ENCODE peak calls at places on chromosomes 7 and 10, in nine cellular contexts. One of them, this sample, is unnamed.
A peak's percentile ranks its signal among the peaks of the same experiment; 100 is the strongest.

GRCh38 chr7:36153571-36154097 is 580 bp downstream of the EEPD1 start:
- DNase-seq in mesothelial cell of epicardium: no peak
- DNase-seq in heart right ventricle: no peak
- DNase-seq in AG10803: no peak
- DNase-seq in lower leg skin: peak; percentile 90
- DNase-seq in fibroblast of lung: no peak
- DNase-seq in brain microvascular endothelial cell: no peak
- DNase-seq in neural progenitor cell: no peak
- DNase-seq in GM06990: no peak
- DNase-seq in this sample: no peak

GRCh38 chr7:129845972-129846327 is 106.8 kb downstream of the UBE2H start:
- DNase-seq in mesothelial cell of epicardium: no peak
- DNase-seq in heart right ventricle: no peak
- DNase-seq in AG10803: peak; percentile 78
- DNase-seq in lower leg skin: peak; percentile 28
- DNase-seq in fibroblast of lung: peak; percentile 94
- DNase-seq in brain microvascular endothelial cell: peak; percentile 53
- DNase-seq in neural progenitor cell: no peak
- DNase-seq in GM06990: no peak
- DNase-seq in this sample: no peak

GRCh38 chr7:33186187-33186586 is 56.8 kb downstream of the BBS9 start:
- DNase-seq in mesothelial cell of epicardium: no peak
- DNase-seq in heart right ventricle: no peak
- DNase-seq in AG10803: peak; percentile 45
- DNase-seq in lower leg skin: no peak
- DNase-seq in fibroblast of lung: peak; percentile 82
- DNase-seq in brain microvascular endothelial cell: peak; percentile 70
- DNase-seq in neural progenitor cell: peak; percentile 16
- DNase-seq in GM06990: no peak
- DNase-seq in this sample: no peak

GRCh38 chr10:85641479-85641967 is 725.1 kb downstream of the GRID1 start:
- DNase-seq in mesothelial cell of epicardium: no peak
- DNase-seq in heart right ventricle: no peak
- DNase-seq in AG10803: peak; percentile 35
- DNase-seq in lower leg skin: no peak
- DNase-seq in fibroblast of lung: peak; percentile 63
- DNase-seq in brain microvascular endothelial cell: peak; percentile 33
- DNase-seq in neural progenitor cell: no peak
- DNase-seq in GM06990: no peak
- DNase-seq in this sample: no peak

GRCh38 chr10:122503886-122504285 is 42.5 kb downstream of the HTRA1 start:
- DNase-seq in mesothelial cell of epicardium: no peak
- DNase-seq in heart right ventricle: no peak
- DNase-seq in AG10803: no peak
- DNase-seq in lower leg skin: no peak
- DNase-seq in fibroblast of lung: no peak
- DNase-seq in brain microvascular endothelial cell: no peak
- DNase-seq in neural progenitor cell: no peak
- DNase-seq in GM06990: no peak
- DNase-seq in this sample: no peak

GRCh38 chr10:26706936-26707335 is 9.4 kb downstream of the PDSS1 start:
- DNase-seq in mesothelial cell of epicardium: no peak
- DNase-seq in heart right ventricle: no peak
- DNase-seq in AG10803: no peak
- DNase-seq in lower leg skin: no peak
- DNase-seq in fibroblast of lung: no peak
- DNase-seq in brain microvascular endothelial cell: no peak
- DNase-seq in neural progenitor cell: no peak
- DNase-seq in GM06990: no peak
- DNase-seq in this sample: no peak

GRCh38 chr10:110481948-110482347 is 15.8 kb upstream of the DUSP5 start:
- DNase-seq in mesothelial cell of epicardium: no peak
- DNase-seq in heart right ventricle: no peak
- DNase-seq in AG10803: peak; percentile 51
- DNase-seq in lower leg skin: no peak
- DNase-seq in fibroblast of lung: peak; percentile 40
- DNase-seq in brain microvascular endothelial cell: no peak
- DNase-seq in neural progenitor cell: no peak
- DNase-seq in GM06990: no peak
- DNase-seq in this sample: no peak

GRCh38 chr10:117163061-117163953 is 25.2 kb upstream of the VAX1 start:
- DNase-seq in mesothelial cell of epicardium: no peak
- DNase-seq in heart right ventricle: no peak
- DNase-seq in AG10803: no peak
- DNase-seq in lower leg skin: no peak
- DNase-seq in fibroblast of lung: no peak
- DNase-seq in brain microvascular endothelial cell: no peak
- DNase-seq in neural progenitor cell: peak; percentile 89
- DNase-seq in GM06990: no peak
- DNase-seq in this sample: peak; percentile 20

GRCh38 chr10:84114088-84114667 is 25.1 kb upstream of the GHITM start:
- DNase-seq in mesothelial cell of epicardium: no peak
- DNase-seq in heart right ventricle: no peak
- DNase-seq in AG10803: no peak
- DNase-seq in lower leg skin: no peak
- DNase-seq in fibroblast of lung: no peak
- DNase-seq in brain microvascular endothelial cell: no peak
- DNase-seq in neural progenitor cell: peak; percentile 28
- DNase-seq in GM06990: no peak
- DNase-seq in this sample: no peak

GRCh38 chr10:32033171-32033570 is 23.1 kb downstream of the KIF5B start:
- DNase-seq in mesothelial cell of epicardium: no peak
- DNase-seq in heart right ventricle: no peak
- DNase-seq in AG10803: no peak
- DNase-seq in lower leg skin: no peak
- DNase-seq in fibroblast of lung: no peak
- DNase-seq in brain microvascular endothelial cell: no peak
- DNase-seq in neural progenitor cell: no peak
- DNase-seq in GM06990: no peak
- DNase-seq in this sample: no peak

GRCh38 chr10:43200538-43201390 is 62.5 kb downstream of the CSGALNACT2 start:
- DNase-seq in mesothelial cell of epicardium: peak; percentile 34
- DNase-seq in heart right ventricle: no peak
- DNase-seq in AG10803: no peak
- DNase-seq in lower leg skin: peak; percentile 77
- DNase-seq in fibroblast of lung: no peak
- DNase-seq in brain microvascular endothelial cell: no peak
- DNase-seq in neural progenitor cell: no peak
- DNase-seq in GM06990: no peak
- DNase-seq in this sample: no peak

DNA sequence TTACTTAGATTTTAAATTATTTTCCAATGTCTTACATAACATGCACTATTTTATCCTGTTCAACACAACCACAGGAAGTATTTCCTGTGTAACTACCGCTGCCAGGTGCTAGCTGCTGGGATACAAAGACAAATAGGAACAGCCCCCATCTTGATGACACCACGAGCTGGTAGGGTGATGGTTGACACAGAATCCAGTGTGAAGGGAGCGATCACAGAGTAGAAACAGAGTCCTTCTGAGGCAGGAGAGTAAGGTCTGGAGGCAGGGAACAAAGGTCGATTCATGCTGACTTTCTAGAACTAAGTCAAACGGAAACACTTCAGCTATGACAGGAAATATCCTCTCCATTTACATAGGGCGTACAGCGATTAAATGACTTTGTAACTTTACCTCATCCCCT is 232.3 kb downstream of the ADAM12 start:
- DNase-seq in mesothelial cell of epicardium: no peak
- DNase-seq in heart right ventricle: no peak
- DNase-seq in AG10803: no peak
- DNase-seq in lower leg skin: no peak
- DNase-seq in fibroblast of lung: no peak
- DNase-seq in brain microvascular endothelial cell: no peak
- DNase-seq in neural progenitor cell: no peak
- DNase-seq in GM06990: no peak
- DNase-seq in this sample: no peak
- TF ChIP-seq CTCF in mesothelial cell of epicardium: no peak
- TF ChIP-seq CTCF in heart right ventricle: no peak
- TF ChIP-seq CTCF in AG10803: no peak
- TF ChIP-seq CTCF in lower leg skin: no peak
- TF ChIP-seq CTCF in fibroblast of lung: no peak
- TF ChIP-seq CTCF in brain microvascular endothelial cell: no peak
- TF ChIP-seq CTCF in neural progenitor cell: no peak
- TF ChIP-seq CTCF in GM06990: no peak
- TF ChIP-seq CTCF in this sample: no peak

GRCh38 chr10:95391570-95392249 is 100.9 kb upstream of the PDLIM1 start:
- DNase-seq in mesothelial cell of epicardium: peak; percentile 45
- DNase-seq in heart right ventricle: no peak
- DNase-seq in AG10803: peak; percentile 29
- DNase-seq in lower leg skin: no peak
- DNase-seq in fibroblast of lung: peak; percentile 54
- DNase-seq in brain microvascular endothelial cell: peak; percentile 50
- DNase-seq in neural progenitor cell: peak; percentile 74
- DNase-seq in GM06990: no peak
- DNase-seq in this sample: no peak

GRCh38 chr10:95388539-95388938 is 97.7 kb upstream of the PDLIM1 start:
- DNase-seq in mesothelial cell of epicardium: no peak
- DNase-seq in heart right ventricle: no peak
- DNase-seq in AG10803: no peak
- DNase-seq in lower leg skin: no peak
- DNase-seq in fibroblast of lung: peak; percentile 25
- DNase-seq in brain microvascular endothelial cell: no peak
- DNase-seq in neural progenitor cell: no peak
- DNase-seq in GM06990: no peak
- DNase-seq in this sample: no peak

GRCh38 chr10:95389176-95389575 is 98.4 kb upstream of the PDLIM1 start:
- DNase-seq in mesothelial cell of epicardium: no peak
- DNase-seq in heart right ventricle: no peak
- DNase-seq in AG10803: no peak
- DNase-seq in lower leg skin: no peak
- DNase-seq in fibroblast of lung: no peak
- DNase-seq in brain microvascular endothelial cell: no peak
- DNase-seq in neural progenitor cell: no peak
- DNase-seq in GM06990: no peak
- DNase-seq in this sample: no peak

GRCh38 chr10:95391164-95391563 is 100.4 kb upstream of the PDLIM1 start:
- DNase-seq in mesothelial cell of epicardium: no peak
- DNase-seq in heart right ventricle: no peak
- DNase-seq in AG10803: no peak
- DNase-seq in lower leg skin: no peak
- DNase-seq in fibroblast of lung: no peak
- DNase-seq in brain microvascular endothelial cell: no peak
- DNase-seq in neural progenitor cell: no peak
- DNase-seq in GM06990: no peak
- DNase-seq in this sample: no peak

DNA sequence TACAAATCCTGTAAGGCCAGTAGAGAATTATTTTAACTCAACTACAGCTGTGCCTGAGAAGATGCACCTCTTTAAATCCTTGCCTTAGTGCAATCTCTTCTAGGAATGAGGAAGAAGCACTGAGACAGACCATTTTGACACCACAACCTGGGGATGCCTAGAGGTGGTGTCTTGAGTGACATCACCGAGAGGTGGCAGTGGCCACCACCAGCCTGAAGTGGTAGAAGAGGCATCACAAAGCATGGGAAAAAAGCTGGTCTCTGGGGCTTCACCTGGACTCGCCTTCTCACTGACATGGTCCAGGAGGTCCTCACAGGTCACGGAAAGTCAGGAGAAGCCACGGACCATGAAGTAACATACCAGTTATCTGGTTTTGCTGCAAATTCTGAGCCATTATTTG is 99.2 kb upstream of the PDLIM1 start:
- DNase-seq in mesothelial cell of epicardium: no peak
- DNase-seq in heart right ventricle: no peak
- DNase-seq in AG10803: no peak
- DNase-seq in lower leg skin: no peak
- DNase-seq in fibroblast of lung: no peak
- DNase-seq in brain microvascular endothelial cell: no peak
- DNase-seq in neural progenitor cell: no peak
- DNase-seq in GM06990: no peak
- DNase-seq in this sample: no peak
- TF ChIP-seq CTCF in mesothelial cell of epicardium: no peak
- TF ChIP-seq CTCF in heart right ventricle: no peak
- TF ChIP-seq CTCF in AG10803: no peak
- TF ChIP-seq CTCF in lower leg skin: no peak
- TF ChIP-seq CTCF in fibroblast of lung: no peak
- TF ChIP-seq CTCF in brain microvascular endothelial cell: no peak
- TF ChIP-seq CTCF in neural progenitor cell: no peak
- TF ChIP-seq CTCF in GM06990: no peak
- TF ChIP-seq CTCF in this sample: no peak

GRCh38 chr10:100103581-100103980 is 21.9 kb upstream of the CPN1 start:
- DNase-seq in mesothelial cell of epicardium: no peak
- DNase-seq in heart right ventricle: no peak
- DNase-seq in AG10803: peak; percentile 24
- DNase-seq in lower leg skin: no peak
- DNase-seq in fibroblast of lung: peak; percentile 3
- DNase-seq in brain microvascular endothelial cell: peak; percentile 26
- DNase-seq in neural progenitor cell: no peak
- DNase-seq in GM06990: no peak
- DNase-seq in this sample: no peak

GRCh38 chr10:100101526-100102076 is 19.9 kb upstream of the CPN1 start:
- DNase-seq in mesothelial cell of epicardium: no peak
- DNase-seq in heart right ventricle: no peak
- DNase-seq in AG10803: peak; percentile 1
- DNase-seq in lower leg skin: no peak
- DNase-seq in fibroblast of lung: peak; percentile 4
- DNase-seq in brain microvascular endothelial cell: no peak
- DNase-seq in neural progenitor cell: no peak
- DNase-seq in GM06990: no peak
- DNase-seq in this sample: no peak

GRCh38 chr10:100104300-100104699 is 22.6 kb upstream of the CPN1 start:
- DNase-seq in mesothelial cell of epicardium: no peak
- DNase-seq in heart right ventricle: no peak
- DNase-seq in AG10803: no peak
- DNase-seq in lower leg skin: no peak
- DNase-seq in fibroblast of lung: no peak
- DNase-seq in brain microvascular endothelial cell: no peak
- DNase-seq in neural progenitor cell: no peak
- DNase-seq in GM06990: no peak
- DNase-seq in this sample: no peak

GRCh38 chr10:100106865-100107264 is 25.2 kb upstream of the CPN1 start:
- DNase-seq in mesothelial cell of epicardium: no peak
- DNase-seq in heart right ventricle: no peak
- DNase-seq in AG10803: no peak
- DNase-seq in lower leg skin: no peak
- DNase-seq in fibroblast of lung: no peak
- DNase-seq in brain microvascular endothelial cell: no peak
- DNase-seq in neural progenitor cell: no peak
- DNase-seq in GM06990: no peak
- DNase-seq in this sample: no peak

GRCh38 chr10:100100651-100101525 is 19.2 kb upstream of the CPN1 start:
- DNase-seq in mesothelial cell of epicardium: no peak
- DNase-seq in heart right ventricle: no peak
- DNase-seq in AG10803: peak; percentile 7
- DNase-seq in lower leg skin: no peak
- DNase-seq in fibroblast of lung: peak; percentile 9
- DNase-seq in brain microvascular endothelial cell: peak; percentile 25
- DNase-seq in neural progenitor cell: peak; percentile 24
- DNase-seq in GM06990: no peak
- DNase-seq in this sample: no peak
- TF ChIP-seq CTCF in mesothelial cell of epicardium: no peak
- TF ChIP-seq CTCF in heart right ventricle: no peak
- TF ChIP-seq CTCF in AG10803: peak; percentile 32
- TF ChIP-seq CTCF in lower leg skin: no peak
- TF ChIP-seq CTCF in fibroblast of lung: peak; percentile 18
- TF ChIP-seq CTCF in brain microvascular endothelial cell: peak; percentile 31
- TF ChIP-seq CTCF in neural progenitor cell: peak; percentile 53
- TF ChIP-seq CTCF in GM06990: peak; percentile 37
- TF ChIP-seq CTCF in this sample: no peak

DNA sequence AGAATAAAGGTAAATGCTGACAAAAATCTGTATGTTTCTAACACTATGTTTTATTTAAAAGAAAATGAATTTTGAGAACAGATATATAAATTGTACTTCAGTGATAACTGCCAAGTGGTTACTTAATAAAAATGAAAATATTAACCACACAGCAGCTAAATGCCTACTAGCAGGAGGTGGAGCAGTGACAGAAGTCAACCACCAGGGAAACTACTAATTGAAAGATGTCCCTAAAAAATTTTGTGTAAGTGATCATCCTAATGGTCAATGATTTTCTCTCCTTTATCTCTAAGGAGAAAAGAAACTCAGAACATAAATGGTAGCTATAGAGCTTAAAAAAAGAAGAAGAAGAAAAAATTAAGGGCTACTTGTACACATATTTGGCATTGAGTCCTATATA is 22.9 kb downstream of the WNT16 start:
- DNase-seq in mesothelial cell of epicardium: no peak
- DNase-seq in heart right ventricle: no peak
- DNase-seq in AG10803: no peak
- DNase-seq in lower leg skin: no peak
- DNase-seq in fibroblast of lung: no peak
- DNase-seq in brain microvascular endothelial cell: no peak
- DNase-seq in neural progenitor cell: no peak
- DNase-seq in GM06990: no peak
- DNase-seq in this sample: no peak
- TF ChIP-seq CTCF in mesothelial cell of epicardium: no peak
- TF ChIP-seq CTCF in heart right ventricle: no peak
- TF ChIP-seq CTCF in AG10803: no peak
- TF ChIP-seq CTCF in lower leg skin: no peak
- TF ChIP-seq CTCF in fibroblast of lung: peak; percentile 8
- TF ChIP-seq CTCF in brain microvascular endothelial cell: peak; percentile 29
- TF ChIP-seq CTCF in neural progenitor cell: peak; percentile 22
- TF ChIP-seq CTCF in GM06990: no peak
- TF ChIP-seq CTCF in this sample: peak; percentile 53

This sample was measured in neural crest cell.